ENCODE peak calls at places on chromosomes 7 and 10, in six cellular contexts. M, S, K, O, T and I are unnamed samples. For H3K9me3, the result is how much of the 10 kb centered on the place peaks cover.

GRCh38 chr10:80485410-80486135 is 31.5 kb downstream of the TSPAN14 start:
- DNase-seq in K (no peak), S (no peak), O (no peak), T (no peak), M (no peak), I (no peak)

GRCh38 chr10:82742901-82743300 is 867.9 kb downstream of the NRG3 start:
- DNase-seq in M (no peak), K (no peak), O (no peak), S (no peak), T (no peak), I (no peak)

GRCh38 chr7:98077762-98078161 is 28.9 kb upstream of the LMTK2 start:
- DNase-seq in K (no peak), O (no peak), T (no peak), M (no peak), S (no peak), I (no peak)

GRCh38 chr10:132466520-132467463 is 69.8 kb downstream of the PWWP2B start:
- DNase-seq in T (no peak), K (no peak), O (no peak), S (no peak), M (no peak), I (no peak)

GRCh38 chr10:97412891-97413304 is 11.8 kb upstream of the RRP12 start:
- DNase-seq in M (no peak), K (no peak), S (no peak), O (no peak), T (no peak), I (no peak)

GRCh38 chr10:127892743-127893142 is at the start of gene CLRN3:
- DNase-seq in S (no peak), O (no peak), T (no peak), M (no peak), K (no peak), I (no peak)

GRCh38 chr7:150811-151221 is 41.6 kb upstream of the FAM20C start:
- DNase-seq in O (no peak), S (no peak), K (no peak), T (no peak), M (no peak), I (no peak)

GRCh38 chr10:117541405-117541908 is 1.1 kb upstream of the EMX2 start:
- DNase-seq in S (no peak), O (peak), M (no peak), K (no peak), T (no peak), I (peak)

GRCh38 chr7:74575811-74576210 is 81.7 kb upstream of the GTF2I start:
- DNase-seq in M (no peak), S (no peak), O (no peak), K (no peak), T (no peak), I (no peak)

GRCh38 chr10:3886666-3887251 is 101.8 kb upstream of the KLF6 start:
- DNase-seq in S (no peak), K (peak), T (peak), O (no peak), M (peak), I (no peak)

GRCh38 chr10:8150401-8150905 is 96.0 kb downstream of the GATA3 start:
- DNase-seq in K (no peak), T (no peak), M (no peak), O (no peak), S (no peak), I (no peak)

GRCh38 chr7:15015545-15016314 is 113.2 kb upstream of the DGKB start:
- DNase-seq in S (peak), O (peak), M (peak), T (peak), K (peak), I (peak)

GRCh38 chr7:12941512-12941911 is 254.1 kb downstream of the ARL4A start:
- DNase-seq in O (no peak), S (no peak), T (peak), K (no peak), M (no peak), I (no peak)

GRCh38 chr10:6044651-6045599 is 17.2 kb downstream of the IL2RA start:
- DNase-seq in M (no peak), O (no peak), T (no peak), S (peak), K (no peak), I (peak)

GRCh38 chr7:86833360-86833759 is 189.7 kb downstream of the GRM3 start:
- DNase-seq in S (no peak), O (no peak), M (no peak), T (no peak), K (no peak), I (no peak)

GRCh38 chr10:50929670-50930069 is 44.2 kb upstream of the A1CF start:
- DNase-seq in T (no peak), O (no peak), K (no peak), M (no peak), S (no peak), I (no peak)

GRCh38 chr7:88758355-88759215 is 915 bp upstream of the ZNF804B start:
- DNase-seq in T (no peak), M (no peak), K (no peak), S (peak), O (peak), I (peak)

DNA sequence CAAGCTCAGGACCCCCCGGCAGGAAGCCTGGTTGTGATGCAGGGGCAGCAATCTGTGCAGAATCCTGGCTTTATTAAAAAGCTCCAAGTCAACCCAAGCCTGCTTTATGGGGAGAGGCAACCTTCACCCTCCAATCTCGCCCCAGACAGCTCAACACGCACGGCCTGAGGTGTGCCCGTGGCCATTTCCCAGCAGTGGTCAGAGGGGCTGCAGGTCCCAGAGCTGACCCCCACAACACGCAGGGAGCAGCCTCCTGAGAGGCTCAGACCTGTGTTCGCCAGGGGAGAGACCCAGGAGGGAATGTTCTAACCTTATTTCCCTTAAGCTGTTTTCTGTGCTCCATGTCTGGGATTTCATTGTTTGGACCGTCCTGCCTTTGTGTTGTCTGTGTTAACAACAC is 108.2 kb downstream of the CTBP2 start:
- DNase-seq in K (no peak), O (no peak), T (no peak), S (no peak), M (no peak), I (no peak)
- H4K91ac ChIP-seq in K (no peak), O (no peak), T (no peak), S (no peak), M (peak), I (no peak)

GRCh38 chr10:42513921-42514320 is 124.4 kb downstream of the ZNF33B start:
- DNase-seq in T (no peak), K (no peak), M (no peak), O (no peak), S (no peak), I (no peak)

GRCh38 chr10:42519761-42520460 is 118.5 kb downstream of the ZNF33B start:
- DNase-seq in M (no peak), O (no peak), K (no peak), T (peak), S (no peak), I (no peak)

GRCh38 chr10:42523098-42523497 is 115.3 kb downstream of the ZNF33B start:
- DNase-seq in O (no peak), M (no peak), T (no peak), S (no peak), K (no peak), I (no peak)

DNA sequence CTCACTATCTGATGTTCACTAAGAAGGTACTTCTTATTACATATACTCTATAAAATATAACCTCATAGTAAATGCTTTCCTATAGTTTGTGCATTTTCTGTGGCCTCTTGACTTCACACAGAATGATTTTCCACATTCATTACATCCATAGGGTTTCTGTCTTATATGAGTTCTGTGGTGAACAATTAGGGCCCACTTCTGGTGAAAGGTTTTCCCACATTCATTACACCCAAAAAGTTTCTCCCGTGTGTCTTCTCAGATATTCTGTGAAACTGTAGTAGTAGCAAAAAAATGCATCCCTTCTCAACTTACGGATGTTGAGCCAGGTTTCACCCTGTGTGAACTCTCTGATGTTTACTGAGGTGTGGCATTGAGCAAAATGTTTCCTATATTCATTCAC is 119.3 kb downstream of the ZNF33B start:
- DNase-seq in M (no peak), O (no peak), S (no peak), T (no peak), K (no peak), I (no peak)
- H3K9me3 ChIP-seq in M (half or more), O (half or more), S (half or more), T (under half), K (under half), I (half or more)

GRCh38 chr10:61081331-61081730 is 137.3 kb upstream of the RHOBTB1 start:
- DNase-seq in O (no peak), T (no peak), M (no peak), S (no peak), K (no peak), I (no peak)

GRCh38 chr10:61078542-61078941 is 134.6 kb upstream of the RHOBTB1 start:
- DNase-seq in S (no peak), K (peak), T (no peak), M (peak), O (no peak), I (no peak)

GRCh38 chr10:61076572-61077114 is 132.7 kb upstream of the RHOBTB1 start:
- DNase-seq in S (no peak), O (no peak), K (no peak), T (no peak), M (peak), I (no peak)
- H3K14ac ChIP-seq in S (no peak), O (no peak), K (no peak), T (no peak), M (no peak), I (no peak)

GRCh38 chr7:75798770-75799169 is 14.8 kb downstream of the CCL24 start:
- DNase-seq in M (no peak), K (no peak), T (no peak), S (no peak), O (no peak), I (no peak)
- H4K91ac ChIP-seq in M (no peak), K (no peak), T (no peak), S (no peak), O (no peak), I (no peak)

DNA sequence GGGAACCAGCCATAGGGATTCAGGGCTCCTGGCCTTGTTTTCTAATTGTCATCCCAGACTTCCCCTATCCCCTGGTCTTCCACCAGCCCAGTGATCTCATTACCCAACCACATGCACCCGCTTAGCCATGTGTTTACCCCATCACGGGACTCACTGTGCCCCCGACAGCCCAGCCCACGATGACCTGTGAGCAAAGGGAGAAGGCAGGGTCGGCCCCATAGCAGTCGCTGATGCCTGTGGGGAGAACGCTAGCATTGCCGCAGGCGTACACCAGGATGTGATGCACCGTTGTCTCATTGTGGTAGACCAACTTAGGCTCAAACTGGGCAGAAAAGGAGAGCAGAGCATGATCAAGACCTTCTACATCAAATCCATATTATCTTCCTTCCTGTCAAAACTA is 14.0 kb downstream of the PRSS58 start:
- DNase-seq in T (no peak), O (no peak), M (no peak), K (no peak), S (no peak), I (no peak)
- H3K9me3 ChIP-seq in T (under half), O (under half), M (under half), K (under half), S (under half), I (under half)

DNA sequence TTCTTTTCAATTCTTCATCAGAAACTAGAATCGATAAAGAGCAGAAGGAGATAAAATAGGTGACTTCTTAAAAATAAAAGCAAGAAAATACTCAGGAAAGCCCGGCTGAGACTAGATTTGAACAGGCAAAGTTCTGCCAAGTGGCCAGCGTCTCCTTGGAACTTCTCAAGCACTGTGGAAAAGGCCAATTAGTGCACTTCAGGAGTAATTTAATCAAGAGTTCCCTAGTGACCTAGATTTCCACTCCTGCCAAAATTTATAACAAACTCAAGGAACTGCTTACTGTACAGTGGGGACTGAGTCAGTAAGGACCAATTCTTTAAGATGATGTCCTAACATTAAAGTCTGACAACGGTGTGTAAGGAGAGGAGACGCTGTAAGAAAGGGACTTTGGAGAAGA is 57.3 kb downstream of the CHCHD3 start:
- DNase-seq in M (no peak), O (no peak), K (no peak), T (no peak), S (no peak), I (no peak)
- H3K14ac ChIP-seq in M (no peak), O (no peak), K (no peak), T (no peak), S (no peak), I (no peak)

DNA sequence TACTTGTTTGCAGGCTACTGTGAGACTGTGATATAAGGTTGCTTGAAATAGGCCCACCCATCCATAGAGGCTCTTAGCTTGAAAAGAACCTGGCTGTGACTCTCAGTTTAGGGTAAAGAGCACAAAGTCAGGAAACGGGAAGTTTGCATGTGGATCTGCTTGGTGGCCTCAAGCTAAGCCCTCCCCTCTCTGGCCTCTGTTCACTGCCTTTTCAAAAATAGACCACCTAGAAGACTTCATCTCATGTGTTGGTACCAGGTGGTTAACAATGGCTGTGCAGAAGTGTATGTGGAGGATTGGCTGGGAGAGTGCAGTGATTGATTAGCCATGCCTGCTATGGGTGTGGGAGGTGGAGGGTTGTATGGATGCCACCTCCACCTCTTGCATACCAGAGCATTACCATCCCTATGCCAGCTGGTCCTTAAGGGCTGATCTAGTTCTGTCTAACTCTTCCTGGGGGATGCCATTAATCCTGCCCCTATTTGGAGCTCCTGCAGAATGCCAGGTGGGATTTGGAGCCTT is 122.0 kb downstream of the ZMIZ1 start:
- DNase-seq in K (no peak), M (no peak), S (no peak), T (no peak), O (no peak), I (no peak)
- H4K91ac ChIP-seq in K (no peak), M (no peak), S (no peak), T (no peak), O (no peak), I (no peak)

GRCh38 chr7:16106300-16106699 is 315.0 kb downstream of the CRPPA start:
- DNase-seq in S (no peak), T (no peak), K (no peak), O (no peak), M (no peak), I (no peak)
- H3K9me3 ChIP-seq in S (under half), T (under half), K (under half), O (under half), M (half or more), I (under half)

GRCh38 chr10:72375585-72375984 is 20.9 kb upstream of the DNAJB12 start:
- DNase-seq in T (no peak), O (no peak), S (no peak), K (no peak), M (no peak), I (peak)
- H3K14ac ChIP-seq in T (no peak), O (no peak), S (no peak), K (no peak), M (no peak), I (no peak)

GRCh38 chr7:16071246-16071857 is 350.0 kb downstream of the CRPPA start:
- DNase-seq in M (peak), K (peak), O (peak), T (no peak), S (no peak), I (no peak)
- H4K91ac ChIP-seq in M (no peak), K (no peak), O (no peak), T (no peak), S (no peak), I (no peak)